ENCODE peak calls at places on chromosomes 5 and 9, in nine cellular contexts. K is A549, S is AG10803, W is K562, L is transverse colon, M is lung, A is left ventricle myocardium inferior, J is AG04450, P is BE2C. B is an unnamed sample.

GRCh38 chr9:85723220-85723619 is 18.5 kb downstream of the AGTPBP1 start:
- DNase-seq in M (no peak), P (no peak), L (no peak), K (no peak), W (no peak), J (no peak), A (peak), S (no peak), B (no peak)

GRCh38 chr5:24644757-24645156 is at the start of gene CDH10:
- DNase-seq in K (peak), W (no peak), J (no peak), L (no peak), A (no peak), S (peak), P (peak), M (no peak), B (no peak)

GRCh38 chr9:13513262-13513661 is 233.8 kb upstream of the MPDZ start:
- DNase-seq in L (no peak), W (no peak), A (no peak), J (no peak), K (no peak), P (no peak), M (no peak), S (no peak), B (no peak)

GRCh38 chr9:131667576-131667975 is 72.3 kb downstream of the RAPGEF1 start:
- DNase-seq in J (no peak), S (peak), L (no peak), W (no peak), P (no peak), K (no peak), M (no peak), A (no peak), B (no peak)

GRCh38 chr5:65882278-65882677 is 44.1 kb upstream of the ERBIN start:
- DNase-seq in P (no peak), S (no peak), L (no peak), J (no peak), W (no peak), M (no peak), A (no peak), K (no peak), B (no peak)

GRCh38 chr5:165290535-165290934 is 1785.1 kb downstream of the MAT2B start:
- DNase-seq in M (no peak), W (no peak), J (no peak), P (no peak), K (no peak), A (no peak), L (no peak), S (no peak), B (no peak)

GRCh38 chr9:136544549-136545064 is 1.2 kb downstream of the NOTCH1 start:
- DNase-seq in J (no peak), S (no peak), M (peak), L (peak), K (no peak), P (no peak), W (peak), A (peak), B (no peak)

GRCh38 chr5:136731241-136731885 is 366.0 kb upstream of the TRPC7 start:
- DNase-seq in S (no peak), L (no peak), A (no peak), P (no peak), K (peak), J (no peak), M (no peak), W (no peak), B (peak)

GRCh38 chr5:179272326-179273073 is 72.8 kb downstream of the ADAMTS2 start:
- DNase-seq in K (no peak), L (no peak), J (no peak), S (no peak), A (peak), W (no peak), P (peak), M (no peak), B (no peak)

GRCh38 chr5:32711693-32712462 is 757 bp downstream of the NPR3 start:
- DNase-seq in L (no peak), M (no peak), K (peak), A (peak), S (peak), P (no peak), W (no peak), J (no peak), B (peak)

GRCh38 chr5:32713396-32714381 is 2.6 kb downstream of the NPR3 start:
- DNase-seq in P (no peak), A (peak), W (no peak), J (no peak), S (peak), L (peak), M (no peak), K (no peak), B (peak)

GRCh38 chr5:32714836-32715235 is 3.7 kb downstream of the NPR3 start:
- DNase-seq in A (no peak), P (no peak), J (no peak), K (no peak), S (peak), M (no peak), L (no peak), W (no peak), B (no peak)

GRCh38 chr5:32710859-32711692 is at the start of gene NPR3:
- DNase-seq in M (no peak), S (peak), J (no peak), P (no peak), W (no peak), A (peak), L (peak), K (peak), B (peak)

GRCh38 chr5:32712463-32713395 is 1.6 kb downstream of the NPR3 start:
- DNase-seq in W (no peak), K (no peak), L (no peak), M (no peak), J (no peak), S (peak), A (no peak), P (no peak), B (peak)
- TF ChIP-seq CTCF in W (no peak), K (no peak), L (no peak), M (no peak), J (peak), S (peak), A (peak), P (no peak), B (no peak)

GRCh38 chr5:16740046-16740445 is 123.2 kb upstream of the RETREG1 start:
- DNase-seq in M (no peak), L (no peak), S (no peak), P (no peak), K (no peak), J (no peak), A (no peak), W (no peak), B (no peak)
- H3K4me3 ChIP-seq in M (no peak), L (no peak), S (no peak), P (no peak), K (no peak), J (no peak), A (peak), W (no peak), B (no peak)

DNA sequence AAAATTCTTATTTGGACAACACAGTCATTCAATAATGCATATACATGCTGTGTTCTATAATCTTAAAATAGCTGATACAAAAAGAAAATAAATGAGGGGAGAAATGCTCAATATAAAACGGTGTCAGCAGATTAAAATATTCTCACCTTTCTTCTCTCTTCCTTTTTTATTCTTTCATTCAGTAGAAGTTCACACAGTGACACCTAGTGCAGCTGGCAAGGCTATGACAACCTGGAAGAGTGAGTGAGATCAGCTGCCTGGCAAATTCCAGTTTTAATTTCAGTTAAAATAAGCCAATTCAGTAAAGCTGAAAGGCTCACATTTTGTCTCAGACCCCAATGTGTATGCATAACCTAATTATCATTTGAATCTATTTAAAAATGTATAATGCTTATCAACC is 150.3 kb downstream of the RASEF start:
- DNase-seq in W (no peak), A (no peak), P (no peak), K (no peak), M (no peak), J (no peak), L (no peak), S (no peak), B (no peak)
- TF ChIP-seq CTCF in W (no peak), A (no peak), P (peak), K (peak), M (no peak), J (no peak), L (peak), S (no peak), B (no peak)

DNA sequence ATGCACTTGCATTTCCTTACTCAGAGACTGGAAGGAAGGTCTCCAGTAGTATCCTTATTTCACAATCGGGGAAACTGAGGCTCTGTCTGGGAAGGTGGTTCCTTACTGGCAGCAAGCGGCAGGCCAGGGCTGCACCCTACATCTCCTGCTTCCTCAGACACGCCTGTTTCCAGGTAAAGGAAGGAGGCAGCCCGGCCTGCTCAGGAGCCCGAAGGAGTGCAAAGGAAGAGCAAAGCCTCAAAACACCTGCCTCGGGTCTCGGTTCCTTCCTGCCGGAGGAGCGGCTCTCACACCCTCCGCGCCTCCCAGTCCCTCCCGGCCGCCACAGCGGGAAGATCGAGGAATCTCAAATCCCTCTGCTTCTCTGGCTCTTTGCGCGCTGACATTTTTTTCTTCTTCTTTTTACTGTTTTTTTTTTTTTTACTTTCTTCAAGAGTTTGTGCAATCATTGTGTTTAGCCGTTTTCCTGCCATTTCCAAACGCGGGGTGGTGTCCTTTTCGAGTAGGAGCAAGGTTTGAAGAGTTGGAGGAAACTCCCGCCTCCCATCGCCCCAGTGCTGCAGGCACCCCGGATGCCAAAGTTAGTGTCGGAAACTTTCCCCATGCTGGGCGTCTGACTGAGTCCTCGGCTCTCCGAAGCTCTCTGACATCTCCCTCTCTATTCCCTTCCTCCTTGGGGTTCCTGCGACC is 1.0 kb downstream of the GGTA1 start:
- DNase-seq in M (no peak), S (peak), W (no peak), A (no peak), L (no peak), J (no peak), K (peak), P (no peak), B (peak)
- H3K4me3 ChIP-seq in M (no peak), S (peak), W (no peak), A (peak), L (no peak), J (peak), K (peak), P (peak), B (peak)

DNA sequence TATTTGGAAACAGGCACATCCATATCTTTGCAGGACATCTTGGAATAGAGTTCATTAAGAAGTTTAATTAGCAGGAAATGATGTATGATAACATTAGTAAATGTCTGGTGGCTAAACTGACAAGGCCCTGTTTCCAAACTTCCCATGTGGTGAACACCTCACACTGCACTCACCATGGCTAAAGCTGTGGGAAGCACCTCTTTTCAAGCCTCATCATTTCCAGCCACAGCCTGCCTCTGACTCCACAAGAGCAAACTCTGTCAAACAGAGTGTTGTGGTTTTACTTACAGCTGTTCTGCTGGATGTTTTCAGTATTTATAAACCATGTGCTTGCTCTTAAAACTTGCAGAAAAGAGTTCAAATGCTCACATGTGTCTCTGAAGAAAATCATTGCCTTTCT is 14.9 kb upstream of the NDUFB6 start:
- DNase-seq in W (no peak), L (no peak), M (no peak), J (peak), P (no peak), A (no peak), S (peak), K (no peak), B (no peak)
- TF ChIP-seq CTCF in W (no peak), L (no peak), M (no peak), J (no peak), P (no peak), A (no peak), S (no peak), K (no peak), B (no peak)

DNA sequence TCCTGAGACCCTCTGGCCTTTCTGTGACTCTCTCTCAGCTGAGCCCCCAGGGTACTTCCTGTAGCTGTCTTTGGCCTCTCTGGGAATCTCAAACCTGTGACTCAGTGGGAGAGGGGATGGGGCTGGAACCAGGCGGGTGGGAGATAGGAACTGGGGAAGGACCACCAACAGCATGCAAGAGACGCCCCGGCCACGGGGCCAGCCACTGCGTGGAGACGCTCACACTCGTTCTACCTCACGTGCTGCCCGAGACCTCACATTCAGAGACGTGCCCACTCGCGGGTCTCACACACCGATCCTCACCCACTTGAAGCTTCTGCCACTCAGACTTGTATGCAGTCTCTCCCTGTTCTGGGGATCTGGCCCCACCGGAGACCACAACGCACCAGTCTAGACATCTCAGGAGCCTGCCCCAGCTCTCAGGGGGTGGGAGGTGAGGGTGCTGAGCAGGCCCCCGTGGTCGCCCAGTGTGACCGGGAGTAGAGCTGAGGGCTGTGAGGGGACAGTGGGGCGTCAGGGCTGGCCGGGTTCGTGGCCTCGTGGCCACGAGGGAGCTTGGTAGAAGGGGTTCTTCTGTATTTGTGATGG is 13.8 kb downstream of the GPRIN1 start:
- DNase-seq in A (no peak), W (no peak), K (no peak), J (no peak), S (no peak), P (no peak), M (no peak), L (no peak), B (no peak)
- H3K4me3 ChIP-seq in A (peak), W (no peak), K (no peak), J (no peak), S (no peak), P (no peak), M (no peak), L (no peak), B (no peak)

DNA sequence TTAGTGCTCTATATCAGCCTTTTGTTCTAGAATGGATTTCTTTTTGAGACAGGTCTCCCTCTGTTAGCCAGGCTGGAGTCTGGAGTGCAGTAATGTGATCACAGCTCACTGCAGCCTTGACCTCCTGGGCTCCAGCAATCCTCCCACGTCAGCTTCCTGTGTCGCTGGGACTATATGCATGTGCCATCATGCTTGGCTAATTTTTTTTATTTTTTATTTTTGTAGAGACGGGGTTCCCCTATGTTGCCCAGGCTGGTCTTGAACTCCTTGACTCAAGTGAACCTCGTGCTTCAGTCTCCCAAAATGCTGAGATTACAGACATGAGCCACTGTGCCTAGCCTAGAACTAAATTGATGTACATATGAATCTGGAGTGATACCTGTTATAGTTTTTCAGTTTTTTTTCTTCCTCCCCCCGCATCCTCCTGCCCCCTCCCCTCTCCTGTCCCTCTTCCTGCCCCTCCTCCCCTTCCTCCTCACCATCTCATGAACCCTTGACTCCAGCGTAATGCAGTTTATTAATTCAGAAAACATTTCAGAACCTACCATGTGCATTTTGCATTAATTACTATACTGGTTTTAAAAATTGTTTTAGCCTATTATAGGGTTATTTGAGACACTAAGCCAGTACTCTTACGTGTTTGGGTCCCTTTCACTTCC is 37.4 kb upstream of the TNFAIP8 start:
- DNase-seq in L (no peak), S (no peak), A (no peak), P (no peak), M (no peak), K (no peak), W (no peak), J (no peak), B (no peak)
- TF ChIP-seq CTCF in L (no peak), S (no peak), A (no peak), P (no peak), M (no peak), K (no peak), W (no peak), J (no peak), B (no peak)

DNA sequence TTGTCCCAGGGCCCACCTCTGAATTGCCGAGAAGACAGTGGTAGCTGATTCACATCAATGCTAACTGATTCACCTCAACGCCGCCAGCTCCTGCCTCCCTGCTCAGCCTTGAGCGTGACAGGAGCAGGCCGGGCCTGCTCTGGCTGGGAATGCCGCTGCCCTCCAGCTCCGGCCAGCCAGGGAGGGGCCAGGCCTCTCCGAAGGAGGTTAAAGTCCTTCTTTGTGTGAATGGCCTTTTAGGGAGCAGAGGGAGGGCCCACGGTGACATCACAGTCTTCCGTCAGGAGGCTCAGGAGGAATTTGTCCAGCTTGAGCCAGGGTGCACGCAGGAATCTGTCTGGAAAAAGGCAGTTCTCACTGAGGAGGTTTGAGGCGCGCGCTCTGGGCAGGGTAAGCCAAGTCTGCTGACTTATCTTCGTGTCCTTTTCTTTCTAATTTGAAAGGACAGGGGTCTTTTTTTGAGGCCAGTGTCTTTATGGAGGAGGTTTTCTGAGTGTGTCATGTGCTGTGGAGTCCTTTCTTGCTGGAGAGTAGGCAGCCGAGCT is 82.7 kb downstream of the C9orf152 start:
- DNase-seq in A (peak), M (peak), S (peak), P (no peak), J (peak), L (peak), K (peak), W (no peak), B (peak)
- H3K4me3 ChIP-seq in A (peak), M (peak), S (no peak), P (no peak), J (peak), L (no peak), K (peak), W (no peak), B (peak)